ENCODE peak calls at places on chromosome 7, in five cellular contexts. Y, M, D, F and V are unnamed samples.

GRCh38 chr7:23654508-23654907 is 25.5 kb upstream of the FAM221A start:
- DNase-seq in Y (peak; percentile 57), M (peak; percentile 55), D (peak; percentile 15), F (no peak), V (peak; percentile 35)

GRCh38 chr7:4434306-4434705 is 247.8 kb upstream of the FOXK1 start:
- DNase-seq in Y (no peak), M (no peak), D (no peak), F (no peak), V (no peak)

GRCh38 chr7:10128748-10129147 is 844.9 kb upstream of the PHF14 start:
- DNase-seq in Y (peak; percentile 5), M (no peak), D (no peak), F (no peak), V (no peak)

GRCh38 chr7:24828871-24829661 is 71.8 kb upstream of the GSDME start:
- DNase-seq in Y (peak; percentile 54), M (no peak), D (no peak), F (no peak), V (peak; percentile 46)

GRCh38 chr7:56097700-56098099 is 4.9 kb upstream of the PHKG1 start:
- DNase-seq in Y (peak; percentile 52), M (no peak), D (no peak), F (no peak), V (peak; percentile 15)

GRCh38 chr7:130486963-130487324 is 4.9 kb upstream of the MEST start:
- DNase-seq in Y (no peak), M (no peak), D (no peak), F (no peak), V (peak; percentile 51)

GRCh38 chr7:82760092-82760491 is 316.5 kb upstream of the CACNA2D1 start:
- DNase-seq in Y (no peak), M (no peak), D (no peak), F (no peak), V (no peak)

GRCh38 chr7:47449810-47450586 is 131.9 kb downstream of the TNS3 start:
- DNase-seq in Y (no peak), M (no peak), D (no peak), F (no peak), V (no peak)

GRCh38 chr7:138865843-138866242 is 67.8 kb upstream of the ATP6V0A4 start:
- DNase-seq in Y (peak; percentile 44), M (no peak), D (no peak), F (no peak), V (no peak)

GRCh38 chr7:99387912-99388311 is 13.4 kb downstream of the ARPC1B start:
- DNase-seq in Y (no peak), M (no peak), D (no peak), F (no peak), V (no peak)

GRCh38 chr7:99385564-99385963 is 11.0 kb downstream of the ARPC1B start:
- DNase-seq in Y (no peak), M (no peak), D (no peak), F (no peak), V (no peak)

GRCh38 chr7:99383791-99384370 is 9.4 kb downstream of the ARPC1B start:
- DNase-seq in Y (no peak), M (no peak), D (no peak), F (no peak), V (no peak)

GRCh38 chr7:99384523-99384922 is 10.0 kb downstream of the ARPC1B start:
- DNase-seq in Y (no peak), M (no peak), D (no peak), F (no peak), V (no peak)

GRCh38 chr7:99386584-99387238 is 12.2 kb downstream of the ARPC1B start:
- DNase-seq in Y (peak; percentile 74), M (peak; percentile 76), D (peak; percentile 67), F (no peak), V (peak; percentile 42)
- TF ChIP-seq JUN in Y (no peak), M (no peak), D (no peak), F (no peak), V (no peak)

DNA sequence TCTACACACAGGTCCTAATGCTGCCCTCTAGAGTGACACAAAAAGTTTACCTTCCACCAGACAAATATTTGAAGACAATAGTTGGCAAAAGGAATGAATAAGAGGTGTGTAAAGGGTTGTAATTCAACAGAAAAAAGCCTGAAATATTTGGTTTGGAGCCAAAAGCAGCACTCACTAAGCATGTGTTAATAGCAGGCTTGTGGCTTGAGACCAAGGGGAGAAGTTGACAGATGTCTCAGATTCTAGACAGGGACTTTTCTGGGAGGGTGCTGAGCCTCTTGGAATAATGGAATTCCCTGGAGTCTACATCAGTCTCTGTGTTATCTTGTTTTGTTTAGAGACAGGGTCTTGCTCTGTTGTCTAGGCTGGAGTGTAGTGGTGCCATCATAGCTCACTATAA is 156.1 kb upstream of the GALNT17 start:
- DNase-seq in Y (no peak), M (no peak), D (no peak), F (no peak), V (no peak)
- TF ChIP-seq CTCF in Y (no peak), M (no peak), D (no peak), F (no peak), V (no peak)

DNA sequence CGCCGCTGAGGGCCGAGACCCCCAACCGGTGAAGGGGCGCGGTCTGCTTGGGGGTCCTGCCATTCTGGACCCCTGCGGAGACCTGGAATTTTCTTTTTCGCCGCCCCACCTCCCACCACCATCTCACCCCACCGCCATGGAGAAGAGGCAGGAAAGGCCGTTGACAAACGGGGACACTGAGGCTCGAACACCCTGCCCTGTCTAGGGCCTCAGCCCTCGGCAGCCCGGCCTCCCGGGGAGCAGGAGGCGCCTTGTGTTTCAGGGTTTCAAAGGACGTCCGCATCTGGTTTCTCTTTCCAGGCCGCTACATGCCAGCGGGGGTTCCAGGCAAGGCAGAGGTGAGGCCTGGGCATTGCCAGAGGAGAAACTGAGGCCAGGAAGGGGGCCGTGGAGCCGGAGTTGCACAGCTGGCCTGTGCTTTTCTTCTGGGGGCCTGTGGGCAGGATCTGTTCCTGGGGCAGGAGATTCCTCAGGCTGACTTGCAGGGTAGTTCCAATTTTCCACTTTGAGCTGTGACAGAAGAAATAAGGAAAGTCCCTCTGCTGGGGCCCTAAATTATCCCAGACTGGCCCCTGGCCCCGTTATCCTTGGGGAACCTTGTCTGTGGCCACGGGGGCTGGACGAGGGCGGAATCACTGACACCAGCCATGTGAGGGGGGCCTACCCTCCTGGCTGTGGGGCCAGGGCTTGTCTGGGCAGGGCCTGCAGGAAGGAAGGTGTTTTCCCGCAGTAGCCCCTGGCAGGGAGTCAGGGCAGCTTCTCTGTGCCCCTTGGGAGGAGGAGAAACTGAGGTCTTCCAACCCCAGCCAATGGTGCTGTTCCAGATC is 873 bp upstream of the MICALL2 start:
- DNase-seq in Y (peak; percentile 55), M (no peak), D (no peak), F (no peak), V (peak; percentile 15)
- H3K4me1 ChIP-seq in Y (peaks cover 41% of the 10 kb centered on the region), M (peaks cover 61% of the 10 kb centered on the region), D (peaks cover 66% of the 10 kb centered on the region), F (peaks cover 22% of the 10 kb centered on the region), V (peaks cover 40% of the 10 kb centered on the region)

DNA sequence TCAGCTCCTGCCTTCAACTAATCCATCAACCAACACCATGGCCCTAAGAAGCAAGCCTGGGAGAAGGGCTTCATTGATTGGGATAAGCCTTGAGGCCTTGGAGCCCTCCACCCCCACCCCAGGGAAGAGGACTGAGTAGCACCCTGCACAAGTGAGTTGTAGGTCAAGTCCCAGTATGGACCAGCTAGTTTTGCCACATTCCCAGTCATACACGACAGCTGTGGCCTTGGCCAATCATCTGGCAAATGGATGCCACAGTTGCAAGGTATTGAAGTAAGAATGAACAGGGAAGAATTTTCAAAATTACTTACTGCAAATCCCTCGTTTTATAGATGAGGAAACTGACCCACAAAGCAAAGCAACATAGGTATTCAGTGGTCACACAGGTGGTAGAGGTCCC is 109.7 kb downstream of the STRA8 start:
- DNase-seq in Y (no peak), M (no peak), D (no peak), F (no peak), V (no peak)
- TF ChIP-seq JUN in Y (no peak), M (no peak), D (no peak), F (no peak), V (no peak)

GRCh38 chr7:5624386-5625365 is 156.8 kb downstream of the RNF216 start:
- DNase-seq in Y (no peak), M (no peak), D (no peak), F (no peak), V (no peak)

GRCh38 chr7:5622746-5623145 is 158.7 kb downstream of the RNF216 start:
- DNase-seq in Y (no peak), M (no peak), D (no peak), F (no peak), V (no peak)

GRCh38 chr7:5626456-5626855 is 155.0 kb downstream of the RNF216 start:
- DNase-seq in Y (no peak), M (no peak), D (no peak), F (no peak), V (no peak)

GRCh38 chr7:5627745-5628547 is 153.5 kb downstream of the RNF216 start:
- DNase-seq in Y (no peak), M (no peak), D (no peak), F (no peak), V (no peak)

GRCh38 chr7:5625938-5626337 is 155.5 kb downstream of the RNF216 start:
- DNase-seq in Y (peak; percentile 61), M (no peak), D (no peak), F (no peak), V (peak; percentile 35)
- TF ChIP-seq CTCF in Y (no peak), M (no peak), D (no peak), F (no peak), V (no peak)